ENCODE peak calls at places on chromosome 12, in five cellular contexts. S, J, M, H and A are unnamed samples.

GRCh38 chr12:120979862-120980696 is 1.7 kb downstream of the HNF1A start:
- DNase-seq in S (no peak), J (no peak), M (no peak), H (no peak), A (no peak)

GRCh38 chr12:88960213-88960878 is 380.1 kb upstream of the KITLG start:
- DNase-seq in S (no peak), J (no peak), M (peak), H (peak), A (peak)

GRCh38 chr12:114141916-114142564 is 175.9 kb upstream of the RBM19 start:
- DNase-seq in S (no peak), J (no peak), M (no peak), H (no peak), A (no peak)

GRCh38 chr12:6697584-6698351 is 2.8 kb downstream of the PIANP start:
- DNase-seq in S (peak), J (no peak), M (peak), H (peak), A (peak)

GRCh38 chr12:118287728-118288127 is 85.0 kb downstream of the TAOK3 start:
- DNase-seq in S (no peak), J (no peak), M (no peak), H (no peak), A (no peak)

GRCh38 chr12:11834104-11834812 is 184.8 kb downstream of the ETV6 start:
- DNase-seq in S (no peak), J (no peak), M (peak), H (no peak), A (peak)

GRCh38 chr12:124293286-124294003 is 1.4 kb upstream of the RFLNA start:
- DNase-seq in S (no peak), J (no peak), M (no peak), H (no peak), A (no peak)

GRCh38 chr12:44053550-44054243 is 217.8 kb downstream of the TMEM117 start:
- DNase-seq in S (no peak), J (no peak), M (peak), H (peak), A (peak)

GRCh38 chr12:32025906-32026305 is 66.7 kb downstream of the RESF1 start:
- DNase-seq in S (no peak), J (no peak), M (no peak), H (no peak), A (no peak)

GRCh38 chr12:108846320-108846719 is 11.1 kb downstream of the SSH1 start:
- DNase-seq in S (no peak), J (no peak), M (no peak), H (peak), A (peak)

GRCh38 chr12:120596901-120597300 is 15.7 kb upstream of the POP5 start:
- DNase-seq in S (no peak), J (no peak), M (no peak), H (no peak), A (no peak)

GRCh38 chr12:124514145-124514995 is 53.0 kb downstream of the NCOR2 start:
- DNase-seq in S (no peak), J (no peak), M (no peak), H (no peak), A (no peak)

GRCh38 chr12:28709996-28710685 is 438.9 kb upstream of the FAR2 start:
- DNase-seq in S (no peak), J (no peak), M (peak), H (peak), A (no peak)

GRCh38 chr12:27618836-27619235 is 77.4 kb upstream of the REP15 start:
- DNase-seq in S (no peak), J (no peak), M (peak), H (no peak), A (peak)

GRCh38 chr12:53061404-53062010 is 11.6 kb downstream of the TNS2 start:
- DNase-seq in S (peak), J (peak), M (no peak), H (no peak), A (no peak)

GRCh38 chr12:116551952-116552749 is 7.0 kb upstream of the MAP1LC3B2 start:
- DNase-seq in S (no peak), J (no peak), M (peak), H (peak), A (peak)

GRCh38 chr12:27449011-27449410 is 2.5 kb downstream of the SMCO2 start:
- DNase-seq in S (no peak), J (no peak), M (no peak), H (no peak), A (no peak)

GRCh38 chr12:6584293-6584692 is 16.2 kb upstream of the NOP2 start:
- DNase-seq in S (no peak), J (no peak), M (no peak), H (no peak), A (no peak)

GRCh38 chr12:7162691-7163114 is 26.8 kb upstream of the PEX5 start:
- DNase-seq in S (peak), J (no peak), M (no peak), H (no peak), A (peak)

DNA sequence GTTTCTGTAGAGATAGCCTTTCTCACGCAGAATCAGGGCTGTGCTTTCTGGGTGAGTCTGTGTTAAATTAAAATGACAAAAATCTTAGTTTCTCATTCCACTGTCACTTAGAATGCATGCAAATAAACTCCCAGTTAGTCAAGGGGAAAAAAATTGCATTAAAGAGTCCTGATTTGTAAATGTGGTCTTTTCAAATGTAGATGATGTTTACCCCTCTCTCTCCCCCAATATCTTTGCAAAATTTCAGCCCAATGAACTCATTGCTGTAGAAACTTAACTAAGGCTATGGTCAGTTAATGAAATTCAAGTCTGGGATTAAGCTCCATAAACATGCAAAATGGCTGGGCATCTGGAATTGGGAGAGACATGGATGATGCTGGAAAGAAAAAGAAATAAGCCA is 77.9 kb upstream of the MGAT4C start:
- DNase-seq in S (no peak), J (no peak), M (no peak), H (no peak), A (no peak)
- TF ChIP-seq CTCF in S (no peak), J (no peak), M (no peak), H (no peak), A (no peak)

GRCh38 chr12:66168410-66168809 is 1.4 kb downstream of the TMBIM4 start:
- DNase-seq in S (no peak), J (no peak), M (no peak), H (no peak), A (no peak)
- H3K4me3 ChIP-seq in S (peak), J (peak), M (peak), H (peak), A (peak)

GRCh38 chr12:104742551-104742961 is 215.5 kb downstream of the SLC41A2 start:
- DNase-seq in S (peak), J (no peak), M (no peak), H (no peak), A (no peak)
- TF ChIP-seq CTCF in S (no peak), J (no peak), M (no peak), H (no peak), A (no peak)

DNA sequence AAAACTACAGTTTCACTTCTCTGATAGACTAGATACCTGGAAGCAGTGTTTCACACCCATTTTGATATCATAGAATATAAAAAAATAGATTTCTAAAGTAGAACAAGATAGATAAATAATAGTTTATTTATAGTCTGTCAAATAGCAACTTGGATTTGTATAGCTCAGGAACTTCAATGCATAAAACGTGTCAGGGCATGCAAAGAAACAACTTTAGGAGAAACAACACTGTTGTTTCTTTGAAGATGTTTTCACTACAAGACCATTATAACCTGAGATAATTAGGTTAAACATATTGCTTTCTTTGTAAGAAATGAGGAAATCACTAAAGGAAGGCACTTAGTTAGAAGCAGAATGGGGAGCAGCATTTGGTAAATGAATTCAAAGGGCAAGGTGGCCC is 7.4 kb downstream of the CLECL1 start:
- DNase-seq in S (no peak), J (no peak), M (no peak), H (no peak), A (no peak)
- H3K4me3 ChIP-seq in S (no peak), J (no peak), M (no peak), H (no peak), A (no peak)

DNA sequence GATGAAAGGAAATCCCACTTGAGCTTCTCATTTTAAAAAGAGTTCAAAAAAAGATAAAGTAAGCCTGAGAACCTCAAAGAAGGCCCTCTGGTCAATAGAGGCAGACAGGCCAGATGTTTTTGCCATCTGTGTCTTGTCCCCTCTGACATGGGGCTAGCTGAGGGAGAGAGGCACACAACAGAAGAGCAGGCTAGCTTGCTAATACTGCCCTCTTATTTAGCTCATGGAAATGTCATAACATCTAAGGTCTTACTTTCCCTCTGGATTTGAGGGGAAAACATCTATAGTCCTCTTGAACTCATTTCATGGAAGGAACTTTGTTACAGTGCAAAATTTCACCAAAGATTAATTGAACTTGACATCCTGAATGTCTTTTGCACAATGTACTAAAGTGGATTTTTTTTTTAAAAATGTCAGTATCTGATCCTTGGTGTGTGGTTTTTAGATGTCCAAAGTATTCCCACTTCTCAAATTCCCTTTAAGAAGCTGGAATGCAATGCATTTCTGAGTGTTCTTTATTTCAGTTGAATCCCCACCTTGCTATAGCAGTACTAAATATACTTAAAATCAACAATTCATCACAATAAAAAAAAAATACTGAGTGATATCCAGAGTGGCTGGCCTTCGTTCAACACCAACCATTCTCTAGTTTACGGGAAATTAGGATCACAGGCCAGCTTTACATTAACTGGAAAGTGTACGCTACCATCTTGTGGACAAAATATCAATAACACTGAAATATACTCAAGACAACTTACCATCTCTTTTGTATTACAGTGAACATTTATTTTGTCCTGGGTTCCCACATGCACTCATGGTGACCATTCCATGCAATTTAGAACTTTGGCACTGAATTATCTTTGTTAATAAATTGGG is 176.6 kb downstream of the PAH start:
- DNase-seq in S (no peak), J (no peak), M (peak), H (peak), A (peak)
- TF ChIP-seq CTCF in S (no peak), J (no peak), M (peak), H (peak), A (no peak)

GRCh38 chr12:57823908-57824640 is 5.5 kb upstream of the AVIL start:
- DNase-seq in S (no peak), J (no peak), M (no peak), H (no peak), A (no peak)
- H3K4me3 ChIP-seq in S (no peak), J (no peak), M (no peak), H (no peak), A (no peak)

GRCh38 chr12:49020441-49020840 is 1.9 kb upstream of the PRKAG1 start:
- DNase-seq in S (no peak), J (no peak), M (no peak), H (no peak), A (no peak)

GRCh38 chr12:49022558-49023178 is 4.1 kb upstream of the PRKAG1 start:
- DNase-seq in S (no peak), J (no peak), M (no peak), H (no peak), A (no peak)

GRCh38 chr12:49019120-49019430 is 499 bp upstream of the PRKAG1 start:
- DNase-seq in S (no peak), J (no peak), M (no peak), H (peak), A (no peak)

GRCh38 chr12:49019435-49020317 is 1.1 kb upstream of the PRKAG1 start:
- DNase-seq in S (no peak), J (no peak), M (no peak), H (peak), A (peak)

DNA sequence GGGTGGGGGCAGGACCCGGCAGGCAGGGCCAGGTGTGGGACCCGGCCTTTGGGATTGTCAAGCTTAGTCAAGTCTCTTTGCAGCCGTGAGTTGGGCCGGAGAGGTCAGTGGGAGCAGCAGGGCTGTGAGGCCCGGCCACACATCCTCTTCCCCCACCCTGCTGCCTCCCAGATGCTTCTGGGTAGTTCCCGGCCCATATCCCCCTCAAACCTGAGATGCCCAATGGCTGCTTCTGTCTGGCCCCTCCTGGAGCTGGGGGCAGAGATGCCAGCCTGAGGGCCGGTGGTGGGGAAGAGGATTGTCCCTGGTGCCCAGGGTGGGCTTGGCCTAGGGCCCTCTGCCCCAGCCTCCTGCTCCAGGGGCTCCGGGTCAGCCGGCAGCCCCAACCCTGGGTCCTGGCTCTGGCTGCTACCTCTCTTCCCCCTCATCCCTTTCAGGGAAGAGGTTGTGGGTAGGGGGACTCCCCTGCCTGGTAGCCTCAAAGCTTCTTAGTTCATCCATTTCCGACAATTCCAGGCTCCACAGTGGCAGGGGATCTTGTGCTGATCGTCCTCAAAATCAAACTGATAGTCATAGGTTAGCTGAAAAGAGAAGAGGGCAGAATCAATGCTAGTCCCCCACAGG is 2.8 kb upstream of the PRKAG1 start:
- DNase-seq in S (no peak), J (no peak), M (no peak), H (no peak), A (no peak)
- TF ChIP-seq CTCF in S (no peak), J (no peak), M (no peak), H (no peak), A (no peak)